ENCODE peak calls at places on chromosomes 5 and 9, in nine cellular contexts. One of them, this sample, is unnamed.

GRCh38 chr9:119968837-119969707 is 599.8 kb upstream of the BRINP1 start:
- DNase-seq in HepG2: peak
- DNase-seq in SK-N-MC: no peak
- DNase-seq in GM12891: peak
- DNase-seq in sigmoid colon: peak
- DNase-seq in stomach: peak
- DNase-seq in SK-N-SH: peak
- DNase-seq in transverse colon: peak
- DNase-seq in GM23338: peak
- DNase-seq in this sample: peak

GRCh38 chr5:44388504-44389409 is 463 bp downstream of the FGF10 start:
- DNase-seq in HepG2: no peak
- DNase-seq in SK-N-MC: no peak
- DNase-seq in GM12891: no peak
- DNase-seq in sigmoid colon: peak
- DNase-seq in stomach: peak
- DNase-seq in SK-N-SH: no peak
- DNase-seq in transverse colon: no peak
- DNase-seq in GM23338: peak
- DNase-seq in this sample: no peak

GRCh38 chr9:77251050-77251449 is 73.7 kb downstream of the VPS13A start:
- DNase-seq in HepG2: no peak
- DNase-seq in SK-N-MC: no peak
- DNase-seq in GM12891: no peak
- DNase-seq in sigmoid colon: no peak
- DNase-seq in stomach: no peak
- DNase-seq in SK-N-SH: no peak
- DNase-seq in transverse colon: no peak
- DNase-seq in GM23338: no peak
- DNase-seq in this sample: no peak

GRCh38 chr5:113367586-113367985 is 67.2 kb downstream of the TSSK1B start:
- DNase-seq in HepG2: no peak
- DNase-seq in SK-N-MC: no peak
- DNase-seq in GM12891: no peak
- DNase-seq in sigmoid colon: no peak
- DNase-seq in stomach: no peak
- DNase-seq in SK-N-SH: peak
- DNase-seq in transverse colon: no peak
- DNase-seq in GM23338: peak
- DNase-seq in this sample: no peak

GRCh38 chr9:36040271-36040925 is 3.7 kb downstream of the RECK start:
- DNase-seq in HepG2: no peak
- DNase-seq in SK-N-MC: no peak
- DNase-seq in GM12891: no peak
- DNase-seq in sigmoid colon: no peak
- DNase-seq in stomach: no peak
- DNase-seq in SK-N-SH: no peak
- DNase-seq in transverse colon: no peak
- DNase-seq in GM23338: no peak
- DNase-seq in this sample: no peak

GRCh38 chr9:128715436-128715750 is 8.5 kb downstream of the ZDHHC12 start:
- DNase-seq in HepG2: no peak
- DNase-seq in SK-N-MC: no peak
- DNase-seq in GM12891: no peak
- DNase-seq in sigmoid colon: peak
- DNase-seq in stomach: no peak
- DNase-seq in SK-N-SH: no peak
- DNase-seq in transverse colon: no peak
- DNase-seq in GM23338: no peak
- DNase-seq in this sample: no peak

GRCh38 chr5:163649522-163649921 is 144.1 kb downstream of the MAT2B start:
- DNase-seq in HepG2: peak
- DNase-seq in SK-N-MC: no peak
- DNase-seq in GM12891: no peak
- DNase-seq in sigmoid colon: no peak
- DNase-seq in stomach: no peak
- DNase-seq in SK-N-SH: no peak
- DNase-seq in transverse colon: no peak
- DNase-seq in GM23338: no peak
- DNase-seq in this sample: no peak

GRCh38 chr5:95471447-95471846 is 80.3 kb downstream of the FAM81B start:
- DNase-seq in HepG2: no peak
- DNase-seq in SK-N-MC: no peak
- DNase-seq in GM12891: no peak
- DNase-seq in sigmoid colon: no peak
- DNase-seq in stomach: no peak
- DNase-seq in SK-N-SH: no peak
- DNase-seq in transverse colon: no peak
- DNase-seq in GM23338: no peak
- DNase-seq in this sample: no peak

GRCh38 chr5:143101134-143101533 is 302.4 kb downstream of the NR3C1 start:
- DNase-seq in HepG2: no peak
- DNase-seq in SK-N-MC: no peak
- DNase-seq in GM12891: peak
- DNase-seq in sigmoid colon: no peak
- DNase-seq in stomach: no peak
- DNase-seq in SK-N-SH: no peak
- DNase-seq in transverse colon: no peak
- DNase-seq in GM23338: no peak
- DNase-seq in this sample: peak

GRCh38 chr9:77960356-77961153 is 71.1 kb downstream of the GNAQ start:
- DNase-seq in HepG2: no peak
- DNase-seq in SK-N-MC: no peak
- DNase-seq in GM12891: no peak
- DNase-seq in sigmoid colon: no peak
- DNase-seq in stomach: no peak
- DNase-seq in SK-N-SH: no peak
- DNase-seq in transverse colon: no peak
- DNase-seq in GM23338: peak
- DNase-seq in this sample: no peak

GRCh38 chr9:69513291-69513690 is 158.9 kb downstream of the APBA1 start:
- DNase-seq in HepG2: no peak
- DNase-seq in SK-N-MC: no peak
- DNase-seq in GM12891: no peak
- DNase-seq in sigmoid colon: no peak
- DNase-seq in stomach: no peak
- DNase-seq in SK-N-SH: no peak
- DNase-seq in transverse colon: no peak
- DNase-seq in GM23338: no peak
- DNase-seq in this sample: no peak

GRCh38 chr5:179214678-179215077 is 130.6 kb downstream of the ADAMTS2 start:
- DNase-seq in HepG2: no peak
- DNase-seq in SK-N-MC: no peak
- DNase-seq in GM12891: no peak
- DNase-seq in sigmoid colon: no peak
- DNase-seq in stomach: no peak
- DNase-seq in SK-N-SH: no peak
- DNase-seq in transverse colon: no peak
- DNase-seq in GM23338: no peak
- DNase-seq in this sample: no peak

GRCh38 chr5:177471610-177472356 is 1.7 kb downstream of the DBN1 start:
- DNase-seq in HepG2: no peak
- DNase-seq in SK-N-MC: no peak
- DNase-seq in GM12891: no peak
- DNase-seq in sigmoid colon: peak
- DNase-seq in stomach: no peak
- DNase-seq in SK-N-SH: peak
- DNase-seq in transverse colon: no peak
- DNase-seq in GM23338: no peak
- DNase-seq in this sample: no peak
- TF ChIP-seq POLR2AphosphoS5 in HepG2: no peak
- TF ChIP-seq POLR2AphosphoS5 in SK-N-MC: no peak
- TF ChIP-seq POLR2AphosphoS5 in GM12891: no peak
- TF ChIP-seq POLR2AphosphoS5 in sigmoid colon: no peak
- TF ChIP-seq POLR2AphosphoS5 in stomach: no peak
- TF ChIP-seq POLR2AphosphoS5 in SK-N-SH: no peak
- TF ChIP-seq POLR2AphosphoS5 in transverse colon: no peak
- TF ChIP-seq POLR2AphosphoS5 in GM23338: no peak
- TF ChIP-seq POLR2AphosphoS5 in this sample: no peak

DNA sequence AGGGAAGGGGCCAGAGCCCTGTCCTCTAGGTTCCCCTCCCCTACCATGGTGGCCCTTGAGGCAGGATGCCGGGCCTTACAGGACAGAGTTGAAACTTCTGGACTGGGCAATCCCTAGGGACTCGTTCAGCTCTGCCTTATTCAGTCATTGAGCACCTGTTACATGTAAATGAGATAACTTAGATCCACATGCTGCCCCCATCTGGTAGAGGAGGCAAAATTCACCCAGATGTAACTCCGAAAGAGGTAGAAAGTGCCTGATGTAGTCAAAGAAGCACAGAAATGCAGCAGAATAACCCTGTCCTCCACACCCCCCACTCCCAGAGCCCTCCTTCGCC is 1.5 kb downstream of the GGTA1 start:
- DNase-seq in HepG2: peak
- DNase-seq in SK-N-MC: peak
- DNase-seq in GM12891: peak
- DNase-seq in sigmoid colon: no peak
- DNase-seq in stomach: peak
- DNase-seq in SK-N-SH: peak
- DNase-seq in transverse colon: peak
- DNase-seq in GM23338: peak
- DNase-seq in this sample: peak
- TF ChIP-seq POLR2AphosphoS5 in HepG2: no peak
- TF ChIP-seq POLR2AphosphoS5 in SK-N-MC: no peak
- TF ChIP-seq POLR2AphosphoS5 in GM12891: no peak
- TF ChIP-seq POLR2AphosphoS5 in sigmoid colon: no peak
- TF ChIP-seq POLR2AphosphoS5 in stomach: no peak
- TF ChIP-seq POLR2AphosphoS5 in SK-N-SH: no peak
- TF ChIP-seq POLR2AphosphoS5 in transverse colon: no peak
- TF ChIP-seq POLR2AphosphoS5 in GM23338: no peak
- TF ChIP-seq POLR2AphosphoS5 in this sample: no peak

GRCh38 chr5:133782736-133783135 is 170.4 kb upstream of the FSTL4 start:
- DNase-seq in HepG2: no peak
- DNase-seq in SK-N-MC: no peak
- DNase-seq in GM12891: no peak
- DNase-seq in sigmoid colon: no peak
- DNase-seq in stomach: no peak
- DNase-seq in SK-N-SH: no peak
- DNase-seq in transverse colon: no peak
- DNase-seq in GM23338: no peak
- DNase-seq in this sample: no peak

GRCh38 chr5:133779828-133780475 is 167.6 kb upstream of the FSTL4 start:
- DNase-seq in HepG2: no peak
- DNase-seq in SK-N-MC: no peak
- DNase-seq in GM12891: no peak
- DNase-seq in sigmoid colon: no peak
- DNase-seq in stomach: no peak
- DNase-seq in SK-N-SH: no peak
- DNase-seq in transverse colon: no peak
- DNase-seq in GM23338: peak
- DNase-seq in this sample: no peak

GRCh38 chr5:133780619-133781280 is 168.4 kb upstream of the FSTL4 start:
- DNase-seq in HepG2: no peak
- DNase-seq in SK-N-MC: no peak
- DNase-seq in GM12891: no peak
- DNase-seq in sigmoid colon: no peak
- DNase-seq in stomach: no peak
- DNase-seq in SK-N-SH: no peak
- DNase-seq in transverse colon: no peak
- DNase-seq in GM23338: no peak
- DNase-seq in this sample: no peak

GRCh38 chr5:133783481-133783880 is 171.1 kb upstream of the FSTL4 start:
- DNase-seq in HepG2: no peak
- DNase-seq in SK-N-MC: no peak
- DNase-seq in GM12891: no peak
- DNase-seq in sigmoid colon: no peak
- DNase-seq in stomach: no peak
- DNase-seq in SK-N-SH: no peak
- DNase-seq in transverse colon: no peak
- DNase-seq in GM23338: no peak
- DNase-seq in this sample: no peak

DNA sequence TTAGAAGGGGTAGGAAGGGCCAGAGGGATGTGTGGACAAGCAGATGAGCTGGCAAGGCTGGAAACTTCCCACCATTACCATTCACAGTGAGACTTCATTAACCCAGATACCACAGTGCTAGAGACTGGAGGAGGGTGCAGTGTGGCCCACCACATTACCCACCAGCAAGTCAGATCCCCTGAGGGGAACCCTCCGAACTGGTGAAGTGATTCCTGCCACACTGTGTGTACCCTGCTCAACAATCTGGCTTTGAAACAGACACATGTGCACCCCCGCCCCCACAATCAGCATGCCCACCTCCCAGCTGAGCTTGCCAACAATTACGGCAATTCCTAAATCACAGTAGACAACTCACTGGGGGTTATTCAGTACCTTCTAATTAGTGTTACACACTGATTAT is 169.1 kb upstream of the FSTL4 start:
- DNase-seq in HepG2: no peak
- DNase-seq in SK-N-MC: no peak
- DNase-seq in GM12891: no peak
- DNase-seq in sigmoid colon: no peak
- DNase-seq in stomach: no peak
- DNase-seq in SK-N-SH: no peak
- DNase-seq in transverse colon: no peak
- DNase-seq in GM23338: no peak
- DNase-seq in this sample: no peak
- TF ChIP-seq POLR2AphosphoS5 in HepG2: no peak
- TF ChIP-seq POLR2AphosphoS5 in SK-N-MC: no peak
- TF ChIP-seq POLR2AphosphoS5 in GM12891: no peak
- TF ChIP-seq POLR2AphosphoS5 in sigmoid colon: no peak
- TF ChIP-seq POLR2AphosphoS5 in stomach: no peak
- TF ChIP-seq POLR2AphosphoS5 in SK-N-SH: no peak
- TF ChIP-seq POLR2AphosphoS5 in transverse colon: no peak
- TF ChIP-seq POLR2AphosphoS5 in GM23338: no peak
- TF ChIP-seq POLR2AphosphoS5 in this sample: no peak

DNA sequence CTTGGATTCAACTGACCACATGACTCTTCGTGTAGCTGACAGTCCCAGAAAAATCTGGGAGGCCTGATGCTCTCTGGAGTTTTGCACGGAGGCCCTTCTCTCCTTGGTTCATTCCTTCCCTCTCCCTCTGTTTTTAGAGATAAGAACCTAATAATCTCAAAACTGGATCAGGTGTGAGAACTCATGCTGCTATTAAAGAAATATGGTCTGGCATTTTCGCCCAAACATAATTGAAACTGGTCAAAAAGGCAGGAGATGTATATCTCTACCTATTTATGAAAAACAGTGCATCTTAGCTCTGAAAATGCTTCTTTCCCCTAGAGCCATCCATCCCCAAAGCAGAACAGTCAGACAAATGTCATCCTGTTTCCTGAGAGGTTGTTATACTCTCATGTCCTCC is 397.5 kb downstream of the PRELID2 start:
- DNase-seq in HepG2: no peak
- DNase-seq in SK-N-MC: no peak
- DNase-seq in GM12891: no peak
- DNase-seq in sigmoid colon: no peak
- DNase-seq in stomach: no peak
- DNase-seq in SK-N-SH: no peak
- DNase-seq in transverse colon: no peak
- DNase-seq in GM23338: no peak
- DNase-seq in this sample: no peak
- TF ChIP-seq POLR2AphosphoS5 in HepG2: no peak
- TF ChIP-seq POLR2AphosphoS5 in SK-N-MC: no peak
- TF ChIP-seq POLR2AphosphoS5 in GM12891: no peak
- TF ChIP-seq POLR2AphosphoS5 in sigmoid colon: no peak
- TF ChIP-seq POLR2AphosphoS5 in stomach: no peak
- TF ChIP-seq POLR2AphosphoS5 in SK-N-SH: no peak
- TF ChIP-seq POLR2AphosphoS5 in transverse colon: no peak
- TF ChIP-seq POLR2AphosphoS5 in GM23338: no peak
- TF ChIP-seq POLR2AphosphoS5 in this sample: no peak

This sample was measured in GM12892.